ENCODE peak calls at places on chromosomes 13 and 19, in eight cellular contexts. A is right cardiac atrium; S is breast epithelium; T is fibroblast of lung; G is pancreas; P is SK-N-MC; Q is CD4-positive, alpha-beta T cell; M is hepatocyte. E is an unnamed sample. For H3K9me3, the result is how much of the 10 kb centered on the place peaks cover.

GRCh38 chr19:4455742-4456565 is 1.6 kb downstream of the UBXN6 start:
- DNase-seq in A (peak), S (no peak), Q (no peak), T (peak), G (no peak), M (peak), P (no peak), E (peak)

GRCh38 chr19:31667106-31667505 is 317.9 kb upstream of the TSHZ3 start:
- DNase-seq in G (no peak), P (no peak), M (no peak), S (no peak), Q (no peak), A (no peak), T (no peak), E (no peak)

GRCh38 chr13:97411894-97412460 is 22.0 kb upstream of the RAP2A start:
- DNase-seq in P (no peak), M (no peak), T (no peak), S (no peak), Q (no peak), G (no peak), A (no peak), E (no peak)

GRCh38 chr19:45336696-45337251 is 3.8 kb upstream of the KLC3 start:
- DNase-seq in A (no peak), P (no peak), T (no peak), Q (no peak), M (no peak), G (no peak), S (no peak), E (no peak)

GRCh38 chr13:86986448-86986847 is 684.7 kb upstream of the SLITRK5 start:
- DNase-seq in M (no peak), A (no peak), T (peak), G (no peak), Q (no peak), S (no peak), P (no peak), E (no peak)

GRCh38 chr19:722553-723101 is 13.9 kb downstream of the PALM start:
- DNase-seq in T (no peak), G (no peak), M (no peak), P (no peak), A (peak), Q (no peak), S (no peak), E (no peak)

GRCh38 chr13:99484405-99484981 is 16.8 kb upstream of the TM9SF2 start:
- DNase-seq in M (no peak), Q (no peak), T (peak), S (no peak), A (no peak), G (no peak), P (no peak), E (no peak)

GRCh38 chr19:54164369-54165068 is 5.0 kb upstream of the LENG1 start:
- DNase-seq in P (no peak), T (peak), A (peak), Q (peak), G (peak), S (no peak), M (peak), E (no peak)

GRCh38 chr13:94433055-94433947 is 46.2 kb downstream of the DCT start:
- DNase-seq in G (no peak), T (no peak), S (no peak), Q (no peak), A (peak), M (peak), P (no peak), E (no peak)

GRCh38 chr13:72146816-72147215 is 279.8 kb upstream of the DACH1 start:
- DNase-seq in S (no peak), P (no peak), M (no peak), A (no peak), G (no peak), T (no peak), Q (no peak), E (no peak)

GRCh38 chr19:39277598-39277997 is 9.4 kb downstream of the IFNL2 start:
- DNase-seq in S (no peak), G (no peak), P (no peak), M (peak), A (no peak), Q (no peak), T (no peak), E (no peak)

GRCh38 chr13:95441326-95441725 is 111.2 kb upstream of the CLDN10 start:
- DNase-seq in Q (no peak), A (no peak), P (no peak), M (no peak), S (no peak), G (no peak), T (no peak), E (no peak)

GRCh38 chr19:40144947-40145748 is 46.1 kb upstream of the MAP3K10 start:
- DNase-seq in G (no peak), S (no peak), T (no peak), P (peak), A (no peak), M (no peak), Q (no peak), E (no peak)

GRCh38 chr19:13195678-13196077 is 45.5 kb downstream of the IER2 start:
- DNase-seq in Q (peak), T (no peak), G (peak), A (no peak), M (peak), S (no peak), P (no peak), E (no peak)

GRCh38 chr13:109764045-109764444 is 22.3 kb downstream of the IRS2 start:
- DNase-seq in M (no peak), A (no peak), G (no peak), T (no peak), S (no peak), P (no peak), Q (no peak), E (no peak)

GRCh38 chr13:73876323-73876722 is 257.9 kb downstream of the KLF12 start:
- DNase-seq in G (no peak), A (no peak), P (no peak), T (peak), S (no peak), Q (no peak), M (no peak), E (no peak)

GRCh38 chr13:93039131-93039530 is 187.5 kb upstream of the GPC6 start:
- DNase-seq in T (peak), A (no peak), P (no peak), M (no peak), S (no peak), Q (no peak), G (no peak), E (no peak)

GRCh38 chr19:19480688-19481087 is 34.7 kb downstream of the TSSK6 start:
- DNase-seq in Q (no peak), M (no peak), A (peak), T (peak), G (no peak), S (no peak), P (no peak), E (no peak)

GRCh38 chr13:47546265-47546962 is 454.7 kb downstream of the SUCLA2 start:
- DNase-seq in M (peak), A (no peak), G (no peak), S (no peak), Q (no peak), P (no peak), T (no peak), E (no peak)

GRCh38 chr19:5974721-5975387 is 3.1 kb downstream of the RANBP3 start:
- DNase-seq in M (peak), G (no peak), S (no peak), Q (no peak), T (no peak), A (no peak), P (no peak), E (no peak)

GRCh38 chr19:4913996-4914735 is 4.9 kb downstream of the UHRF1 start:
- DNase-seq in T (peak), M (no peak), Q (peak), G (no peak), S (no peak), A (no peak), P (no peak), E (no peak)

GRCh38 chr13:68714292-68714691 is 1393.3 kb upstream of the ATXN8OS start:
- DNase-seq in G (no peak), S (no peak), P (no peak), M (no peak), A (no peak), Q (no peak), T (peak), E (no peak)

GRCh38 chr19:2055871-2056809 is 5.1 kb upstream of the MKNK2 start:
- DNase-seq in S (peak), T (peak), G (no peak), Q (peak), A (peak), M (peak), P (no peak), E (no peak)

GRCh38 chr13:30204564-30204963 is 102.8 kb downstream of the KATNAL1 start:
- DNase-seq in Q (no peak), S (no peak), G (no peak), T (no peak), P (no peak), M (no peak), A (no peak), E (no peak)
- H3K9me3 ChIP-seq in Q (under half), S (under half), G (under half), T (under half), P (under half), M (under half), A (under half), E (under half)

GRCh38 chr19:11950312-11950711 is 14.5 kb upstream of the ZNF763 start:
- DNase-seq in M (no peak), P (no peak), T (no peak), S (no peak), Q (no peak), G (no peak), A (no peak), E (no peak)
- H3K9me3 ChIP-seq in M (half or more), P (under half), T (under half), S (half or more), Q (half or more), G (under half), A (under half), E (under half)

DNA sequence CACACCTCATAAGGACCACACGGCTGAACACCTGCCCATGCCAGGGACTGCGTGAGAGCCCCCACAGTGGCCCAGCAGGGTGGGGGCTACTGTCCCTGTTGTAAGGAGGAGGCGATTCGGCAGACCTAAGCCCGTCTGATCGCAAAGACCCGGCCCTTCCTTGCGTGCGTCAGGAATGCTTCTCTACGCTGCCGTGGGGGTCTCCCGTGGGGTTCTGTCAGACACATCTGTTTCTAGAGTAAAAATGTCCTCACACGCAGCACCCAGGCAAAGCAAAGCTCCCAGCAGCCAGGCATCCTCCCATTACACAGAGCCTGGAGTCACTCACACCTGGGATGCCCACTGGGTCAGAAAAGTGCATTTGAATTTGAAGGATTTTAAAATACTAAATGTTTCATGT is 147.7 kb upstream of the SOX1 start:
- DNase-seq in M (no peak), G (peak), A (no peak), P (no peak), Q (no peak), S (no peak), T (no peak), E (no peak)
- H3K9me3 ChIP-seq in M (under half), G (under half), A (under half), P (under half), Q (under half), S (under half), T (under half), E (under half)

DNA sequence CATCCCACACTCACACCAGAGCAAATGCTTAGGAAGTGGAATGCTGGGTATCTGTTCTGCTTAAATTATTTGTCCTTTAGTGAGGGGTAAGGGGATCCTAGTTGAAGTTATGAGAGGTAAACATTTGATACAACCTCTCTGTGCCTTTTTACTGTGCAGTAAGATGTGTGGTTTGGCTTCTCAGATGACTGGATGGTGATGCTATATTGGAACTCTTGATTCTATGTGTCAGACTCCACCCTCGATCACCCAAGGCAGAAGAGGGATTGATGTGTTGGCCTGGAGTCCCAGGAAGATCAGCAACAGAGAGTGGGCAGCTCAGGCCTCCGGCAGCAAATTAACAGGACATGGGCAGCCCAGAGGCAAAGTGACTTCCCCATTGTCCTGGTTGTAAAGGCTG is 66.7 kb downstream of the SIPA1L3 start:
- DNase-seq in G (peak), S (no peak), A (no peak), M (no peak), T (no peak), Q (no peak), P (no peak), E (no peak)
- H3K9me3 ChIP-seq in G (under half), S (under half), A (under half), M (under half), T (under half), Q (under half), P (under half), E (under half)

GRCh38 chr19:53041366-53041765 is 3.2 kb upstream of the ERVV-2 start:
- DNase-seq in Q (no peak), M (no peak), G (no peak), T (no peak), S (no peak), A (no peak), P (no peak), E (no peak)
- H3K9me3 ChIP-seq in Q (half or more), M (under half), G (under half), T (under half), S (under half), A (under half), P (under half), E (under half)

GRCh38 chr13:51837016-51837415 is 8.0 kb downstream of the TMEM272 start:
- DNase-seq in Q (no peak), P (no peak), T (no peak), A (no peak), M (no peak), G (no peak), S (no peak), E (no peak)

GRCh38 chr13:51833980-51834379 is 11.0 kb downstream of the TMEM272 start:
- DNase-seq in A (no peak), Q (no peak), G (no peak), P (no peak), S (no peak), T (no peak), M (no peak), E (no peak)

GRCh38 chr13:51831519-51831918 is 13.5 kb downstream of the TMEM272 start:
- DNase-seq in A (no peak), S (no peak), M (no peak), Q (no peak), P (no peak), T (no peak), G (no peak), E (no peak)

GRCh38 chr13:51832471-51833152 is 12.4 kb downstream of the TMEM272 start:
- DNase-seq in G (no peak), Q (peak), T (peak), A (no peak), M (no peak), P (no peak), S (no peak), E (no peak)

GRCh38 chr13:51834581-51835158 is 10.3 kb downstream of the TMEM272 start:
- DNase-seq in A (no peak), M (no peak), S (no peak), Q (no peak), P (no peak), T (no peak), G (no peak), E (no peak)
- H3K9me3 ChIP-seq in A (under half), M (under half), S (under half), Q (under half), P (under half), T (under half), G (under half), E (under half)

GRCh38 chr19:58091251-58091995 is 6.6 kb downstream of the ZSCAN18 start:
- DNase-seq in M (no peak), Q (no peak), P (no peak), T (no peak), A (no peak), S (no peak), G (no peak), E (no peak)
- H3K9me3 ChIP-seq in M (under half), Q (half or more), P (under half), T (under half), A (under half), S (half or more), G (under half), E (under half)

DNA sequence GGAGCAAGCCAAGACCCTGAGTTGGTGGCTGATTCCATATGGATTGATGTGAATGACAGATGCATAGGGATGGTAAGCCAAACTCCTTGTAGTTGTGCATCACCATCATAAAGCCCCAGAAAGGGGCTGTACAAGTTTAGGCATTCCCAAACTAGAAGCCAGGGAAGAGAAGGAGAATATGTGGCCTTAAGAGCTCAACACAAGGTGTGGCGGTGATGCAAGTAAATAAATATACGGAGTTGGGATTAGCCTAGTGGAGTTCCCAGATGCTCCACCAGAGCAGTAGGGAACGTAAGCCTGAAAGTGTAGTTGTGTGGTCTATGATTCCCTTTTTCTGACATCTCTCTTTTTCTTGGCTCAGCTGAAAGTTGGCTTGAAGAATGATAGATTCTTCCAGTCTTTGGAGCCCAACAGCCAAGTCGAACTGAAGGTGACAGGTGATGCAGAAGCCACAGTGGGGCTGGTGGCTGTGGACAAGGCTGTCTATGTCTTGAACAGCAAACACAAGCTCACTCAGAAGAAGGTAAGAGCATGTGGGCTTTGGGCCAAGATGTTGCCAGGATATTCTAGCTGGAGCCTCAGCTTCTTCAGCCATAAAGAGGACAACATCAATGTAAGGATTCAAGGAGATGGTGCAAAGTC is 30.1 kb downstream of the RDH8 start:
- DNase-seq in S (no peak), Q (no peak), T (peak), M (no peak), P (no peak), A (no peak), G (no peak), E (no peak)
- H3K9me3 ChIP-seq in S (under half), Q (under half), T (under half), M (under half), P (under half), A (under half), G (under half), E (under half)

DNA sequence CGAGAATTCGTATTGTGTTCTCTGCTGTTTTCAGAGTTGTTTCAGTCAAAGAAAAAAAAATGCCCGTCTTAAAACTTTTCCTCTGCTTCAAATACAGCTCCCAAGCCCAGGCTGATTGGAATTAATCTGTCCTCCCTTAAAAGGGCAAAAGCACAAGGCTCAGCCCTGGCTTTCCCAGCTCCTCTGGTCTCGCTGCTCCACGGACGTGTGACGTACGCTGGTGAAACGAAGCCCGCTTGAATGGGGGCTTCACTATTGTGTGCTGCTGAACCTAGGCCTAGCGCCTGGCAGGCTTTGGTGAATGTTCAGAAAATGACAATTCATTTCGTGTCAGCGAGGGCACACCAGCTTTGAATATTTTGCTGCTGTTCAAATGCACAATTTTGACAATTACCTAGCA is 654 bp upstream of the ZNF135 start:
- DNase-seq in S (no peak), G (no peak), P (no peak), Q (no peak), A (no peak), M (no peak), T (no peak), E (no peak)
- H3K9me3 ChIP-seq in S (under half), G (under half), P (under half), Q (half or more), A (under half), M (under half), T (under half), E (under half)